ENCODE peak calls at places on chromosome 9, in five cellular contexts. F is amniotic stem cell, X is hepatic stellate cell, I is SIG-M5, K is NCI-H1092 treated with DMSO at 0.1 percent for 48 hours. S is an unnamed sample.

GRCh38 chr9:78035369-78035993 is 3.9 kb upstream of the GNAQ start:
- DNase-seq in F (peak; percentile 57), X (peak; percentile 55), I (no peak), K (peak; percentile 85), S (peak; percentile 44)

GRCh38 chr9:128412120-128412790 is 8.4 kb upstream of the CERCAM start:
- DNase-seq in F (no peak), X (peak; percentile 47), I (no peak), K (peak; percentile 67), S (no peak)

GRCh38 chr9:99722852-99723251 is 98.8 kb upstream of the NR4A3 start:
- DNase-seq in F (no peak), X (no peak), I (no peak), K (no peak), S (no peak)

GRCh38 chr9:92328225-92328624 is 2.5 kb downstream of the CENPP start:
- DNase-seq in F (peak; percentile 40), X (peak; percentile 63), I (no peak), K (peak; percentile 9), S (no peak)

GRCh38 chr9:136658849-136659535 is 3.7 kb upstream of the EGFL7 start:
- DNase-seq in F (no peak), X (no peak), I (no peak), K (no peak), S (peak; percentile 34)

GRCh38 chr9:114733814-114734213 is 51.8 kb upstream of the TEX48 start:
- DNase-seq in F (peak; percentile 19), X (no peak), I (no peak), K (no peak), S (no peak)

GRCh38 chr9:4099961-4100360 is 199.9 kb downstream of the GLIS3 start:
- DNase-seq in F (no peak), X (no peak), I (no peak), K (no peak), S (no peak)

GRCh38 chr9:127168756-127169506 is 46.5 kb upstream of the ANGPTL2 start:
- DNase-seq in F (no peak), X (no peak), I (no peak), K (no peak), S (no peak)

GRCh38 chr9:16705121-16705604 is 165.3 kb downstream of the BNC2 start:
- DNase-seq in F (peak; percentile 50), X (peak; percentile 81), I (no peak), K (peak; percentile 22), S (no peak)

GRCh38 chr9:108443741-108444140 is 412.0 kb downstream of the ACTL7B start:
- DNase-seq in F (peak; percentile 72), X (peak; percentile 18), I (no peak), K (no peak), S (no peak)